ENCODE peak calls at places on chromosomes 12 and 14, in nine cellular contexts. B is WTC11, R is GM10248, H is PC-3, Q is GM20000, X is lung, J is mammary epithelial cell, U is stomach, S is AG09309. P is an unnamed sample.

GRCh38 chr14:29419736-29420135 is 507.9 kb downstream of the PRKD1 start:
- DNase-seq in B (no peak), R (no peak), H (no peak), Q (no peak), X (no peak), J (no peak), U (no peak), S (no peak), P (no peak)

GRCh38 chr14:64979336-64980074 is 7.2 kb upstream of the FNTB start:
- DNase-seq in B (no peak), R (no peak), H (peak), Q (no peak), X (no peak), J (no peak), U (no peak), S (no peak), P (peak)

GRCh38 chr14:72350215-72350614 is 418.0 kb downstream of the RGS6 start:
- DNase-seq in B (no peak), R (no peak), H (no peak), Q (no peak), X (no peak), J (no peak), U (no peak), S (no peak), P (no peak)

GRCh38 chr12:117857632-117858274 is 111.0 kb downstream of the KSR2 start:
- DNase-seq in B (peak), R (peak), H (peak), Q (peak), X (peak), J (peak), U (peak), S (no peak), P (peak)

GRCh38 chr12:64450711-64451486 is 1.0 kb upstream of the TBK1 start:
- DNase-seq in B (no peak), R (peak), H (peak), Q (peak), X (no peak), J (peak), U (no peak), S (no peak), P (peak)

GRCh38 chr12:57591567-57592325 is 754 bp downstream of the PIP4K2C start:
- DNase-seq in B (no peak), R (no peak), H (peak), Q (no peak), X (peak), J (peak), U (peak), S (no peak), P (no peak)

GRCh38 chr12:77923882-77924281 is 93.2 kb downstream of the NAV3 start:
- DNase-seq in B (no peak), R (no peak), H (no peak), Q (no peak), X (no peak), J (no peak), U (no peak), S (no peak), P (no peak)

GRCh38 chr14:99275222-99275584 is 3.2 kb upstream of the BCL11B start:
- DNase-seq in B (no peak), R (no peak), H (no peak), Q (no peak), X (no peak), J (no peak), U (no peak), S (no peak), P (no peak)

GRCh38 chr14:47485421-47485820 is 190.0 kb downstream of the MDGA2 start:
- DNase-seq in B (peak), R (no peak), H (no peak), Q (no peak), X (no peak), J (no peak), U (no peak), S (no peak), P (no peak)

GRCh38 chr12:78120866-78121590 is 290.3 kb downstream of the NAV3 start:
- DNase-seq in B (no peak), R (peak), H (peak), Q (peak), X (no peak), J (no peak), U (no peak), S (no peak), P (peak)

GRCh38 chr12:11446372-11446771 is 51.0 kb upstream of the PRB2 start:
- DNase-seq in B (no peak), R (no peak), H (no peak), Q (no peak), X (no peak), J (peak), U (no peak), S (no peak), P (no peak)

GRCh38 chr12:92608418-92609091 is 94.2 kb upstream of the PLEKHG7 start:
- DNase-seq in B (no peak), R (no peak), H (peak), Q (peak), X (no peak), J (peak), U (no peak), S (no peak), P (peak)
- TF ChIP-seq CTCF in B (no peak), R (peak), H (peak), Q (no peak), X (no peak), J (peak), U (no peak), S (peak), P (peak)

GRCh38 chr12:86662464-86662863 is 406.3 kb upstream of the MGAT4C start:
- DNase-seq in B (no peak), R (no peak), H (no peak), Q (no peak), X (no peak), J (no peak), U (no peak), S (no peak), P (no peak)

GRCh38 chr12:86660000-86660399 is 403.8 kb upstream of the MGAT4C start:
- DNase-seq in B (no peak), R (no peak), H (no peak), Q (no peak), X (no peak), J (no peak), U (no peak), S (no peak), P (no peak)

GRCh38 chr12:86658303-86658702 is 402.1 kb upstream of the MGAT4C start:
- DNase-seq in B (no peak), R (no peak), H (no peak), Q (no peak), X (no peak), J (no peak), U (no peak), S (no peak), P (no peak)

GRCh38 chr12:86663173-86663572 is 407.0 kb upstream of the MGAT4C start:
- DNase-seq in B (no peak), R (no peak), H (no peak), Q (no peak), X (no peak), J (no peak), U (no peak), S (no peak), P (no peak)

DNA sequence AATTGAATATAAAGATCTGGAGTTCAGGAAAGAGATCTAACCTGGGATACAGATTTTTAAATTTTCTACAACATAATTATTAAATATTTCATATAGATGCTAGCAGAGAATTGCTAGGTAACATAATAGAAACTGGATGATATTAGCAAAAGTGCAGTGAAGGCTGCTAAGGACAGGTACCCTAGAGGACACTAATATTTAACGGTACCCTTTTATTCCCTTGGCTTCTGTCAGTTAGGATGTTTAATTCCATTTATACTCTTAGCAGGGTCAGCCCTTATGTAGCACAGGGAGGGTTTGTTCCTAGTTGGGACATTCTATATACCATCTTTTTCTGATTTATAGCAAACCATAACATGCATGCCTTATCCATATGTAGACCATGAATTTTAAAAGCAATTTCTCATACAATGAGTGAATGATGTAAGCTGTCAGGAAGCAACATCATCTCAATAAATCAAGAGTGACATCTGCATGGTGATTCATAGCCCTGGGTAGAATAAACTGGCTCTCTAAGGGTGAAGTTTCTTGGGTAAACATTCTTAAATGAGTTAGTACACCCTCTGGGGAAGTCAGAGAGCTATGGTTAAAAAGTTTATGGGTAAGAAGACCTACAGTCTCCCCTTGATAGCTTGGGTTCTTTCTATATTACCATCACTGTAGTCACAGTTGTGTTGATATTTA is 404.4 kb upstream of the MGAT4C start:
- DNase-seq in B (no peak), R (no peak), H (peak), Q (no peak), X (no peak), J (peak), U (no peak), S (no peak), P (no peak)
- TF ChIP-seq CTCF in B (no peak), R (no peak), H (no peak), Q (no peak), X (no peak), J (no peak), U (no peak), S (no peak), P (no peak)

GRCh38 chr12:59372971-59373370 is 222.9 kb upstream of the SLC16A7 start:
- DNase-seq in B (peak), R (no peak), H (peak), Q (peak), X (no peak), J (peak), U (no peak), S (no peak), P (peak)
- TF ChIP-seq CTCF in B (no peak), R (no peak), H (peak), Q (no peak), X (no peak), J (peak), U (no peak), S (peak), P (peak)

GRCh38 chr12:109950625-109951024 is 45.5 kb downstream of the GIT2 start:
- DNase-seq in B (no peak), R (no peak), H (no peak), Q (no peak), X (no peak), J (no peak), U (no peak), S (no peak), P (no peak)

GRCh38 chr12:109952873-109953272 is 43.3 kb downstream of the GIT2 start:
- DNase-seq in B (no peak), R (no peak), H (no peak), Q (no peak), X (no peak), J (no peak), U (no peak), S (no peak), P (no peak)

GRCh38 chr12:109952160-109952858 is 43.9 kb downstream of the GIT2 start:
- DNase-seq in B (no peak), R (peak), H (no peak), Q (peak), X (no peak), J (no peak), U (no peak), S (no peak), P (no peak)

GRCh38 chr12:109951136-109951535 is 45.0 kb downstream of the GIT2 start:
- DNase-seq in B (no peak), R (no peak), H (peak), Q (no peak), X (no peak), J (peak), U (no peak), S (peak), P (peak)

GRCh38 chr12:109951751-109952150 is 44.4 kb downstream of the GIT2 start:
- DNase-seq in B (no peak), R (no peak), H (peak), Q (no peak), X (no peak), J (peak), U (no peak), S (no peak), P (peak)
- TF ChIP-seq CTCF in B (no peak), R (no peak), H (no peak), Q (no peak), X (no peak), J (no peak), U (no peak), S (no peak), P (no peak)

DNA sequence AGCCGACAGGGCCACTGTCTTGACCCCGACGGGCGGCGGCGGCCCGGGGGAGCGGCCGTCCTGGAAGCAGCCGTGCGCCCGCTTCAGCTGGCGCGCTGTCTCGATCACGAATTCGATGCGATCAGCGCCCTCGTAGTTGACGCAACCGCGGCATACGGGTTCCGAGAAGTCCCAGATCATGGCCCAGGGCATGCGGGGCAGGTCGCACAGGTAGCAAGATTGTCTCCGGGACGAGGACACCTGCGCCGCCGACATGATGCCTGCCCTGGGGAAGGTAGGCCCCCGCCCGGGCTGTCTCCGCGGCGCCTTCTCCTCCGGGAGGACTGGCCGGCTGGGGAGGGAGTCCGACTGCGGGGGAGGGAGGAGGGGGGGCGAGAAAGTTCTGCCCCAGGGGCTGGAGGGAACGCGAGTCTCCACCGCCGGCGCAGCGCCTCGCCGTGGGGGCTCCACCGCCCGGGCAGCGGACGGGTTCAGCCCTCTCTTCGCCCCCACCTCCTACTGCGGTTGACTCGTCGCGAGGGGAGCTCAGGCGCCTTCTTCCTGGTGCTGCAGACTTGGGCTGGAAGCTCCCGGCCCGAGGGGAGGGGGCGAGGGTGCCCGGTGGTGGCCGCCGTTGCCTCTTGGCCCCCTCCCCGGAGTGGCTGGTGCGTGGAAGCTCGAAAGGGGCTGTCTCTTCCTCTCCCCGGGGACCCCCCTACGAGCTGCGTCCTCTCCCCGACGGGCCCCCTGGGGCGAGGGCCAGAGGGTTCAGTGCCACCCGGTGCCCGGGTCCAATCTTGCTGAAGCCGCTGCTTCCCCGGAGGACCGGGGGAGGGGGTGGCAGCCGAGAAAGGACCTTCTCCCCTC is 747 bp downstream of the IRF2BPL start:
- DNase-seq in B (peak), R (peak), H (peak), Q (peak), X (peak), J (peak), U (peak), S (no peak), P (peak)
- TF ChIP-seq CTCF in B (no peak), R (peak), H (no peak), Q (no peak), X (no peak), J (no peak), U (no peak), S (peak), P (no peak)

GRCh38 chr14:101032433-101032832 is 128.9 kb upstream of the RTL1 start:
- DNase-seq in B (no peak), R (no peak), H (no peak), Q (no peak), X (no peak), J (no peak), U (no peak), S (no peak), P (no peak)

GRCh38 chr14:101030586-101030985 is 127.1 kb upstream of the RTL1 start:
- DNase-seq in B (no peak), R (no peak), H (no peak), Q (no peak), X (no peak), J (no peak), U (no peak), S (no peak), P (no peak)

GRCh38 chr14:101029668-101030290 is 126.3 kb upstream of the RTL1 start:
- DNase-seq in B (no peak), R (no peak), H (no peak), Q (no peak), X (no peak), J (no peak), U (no peak), S (no peak), P (no peak)

GRCh38 chr14:101031721-101032120 is 128.2 kb upstream of the RTL1 start:
- DNase-seq in B (no peak), R (no peak), H (no peak), Q (no peak), X (no peak), J (no peak), U (no peak), S (no peak), P (no peak)

DNA sequence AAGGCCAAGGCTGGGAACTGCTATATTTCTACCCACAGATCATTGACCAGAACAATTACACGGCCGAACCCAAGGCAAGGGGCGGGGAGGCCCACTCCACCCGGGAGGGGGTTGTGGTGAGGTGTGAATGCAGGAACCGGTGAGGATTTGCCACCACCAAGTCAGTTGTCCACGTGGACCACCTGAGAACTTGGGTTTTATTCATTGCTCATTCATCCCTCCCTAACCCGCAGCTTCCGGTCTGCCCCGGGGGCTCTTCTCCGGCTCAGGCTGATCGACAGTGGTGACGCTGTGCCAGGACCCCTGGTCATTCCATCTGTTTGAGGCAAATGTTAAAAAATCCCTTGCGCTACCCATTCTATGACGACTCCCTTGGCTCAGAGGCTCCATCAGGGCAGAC is 127.7 kb upstream of the RTL1 start:
- DNase-seq in B (no peak), R (no peak), H (no peak), Q (no peak), X (no peak), J (no peak), U (no peak), S (no peak), P (no peak)
- TF ChIP-seq CTCF in B (no peak), R (no peak), H (no peak), Q (no peak), X (no peak), J (no peak), U (no peak), S (no peak), P (no peak)

GRCh38 chr12:59166457-59166856 is 246.2 kb upstream of the LRIG3 start:
- DNase-seq in B (no peak), R (no peak), H (no peak), Q (no peak), X (no peak), J (no peak), U (no peak), S (no peak), P (no peak)

GRCh38 chr12:59164226-59164625 is 243.9 kb upstream of the LRIG3 start:
- DNase-seq in B (no peak), R (no peak), H (no peak), Q (no peak), X (no peak), J (no peak), U (no peak), S (no peak), P (no peak)

DNA sequence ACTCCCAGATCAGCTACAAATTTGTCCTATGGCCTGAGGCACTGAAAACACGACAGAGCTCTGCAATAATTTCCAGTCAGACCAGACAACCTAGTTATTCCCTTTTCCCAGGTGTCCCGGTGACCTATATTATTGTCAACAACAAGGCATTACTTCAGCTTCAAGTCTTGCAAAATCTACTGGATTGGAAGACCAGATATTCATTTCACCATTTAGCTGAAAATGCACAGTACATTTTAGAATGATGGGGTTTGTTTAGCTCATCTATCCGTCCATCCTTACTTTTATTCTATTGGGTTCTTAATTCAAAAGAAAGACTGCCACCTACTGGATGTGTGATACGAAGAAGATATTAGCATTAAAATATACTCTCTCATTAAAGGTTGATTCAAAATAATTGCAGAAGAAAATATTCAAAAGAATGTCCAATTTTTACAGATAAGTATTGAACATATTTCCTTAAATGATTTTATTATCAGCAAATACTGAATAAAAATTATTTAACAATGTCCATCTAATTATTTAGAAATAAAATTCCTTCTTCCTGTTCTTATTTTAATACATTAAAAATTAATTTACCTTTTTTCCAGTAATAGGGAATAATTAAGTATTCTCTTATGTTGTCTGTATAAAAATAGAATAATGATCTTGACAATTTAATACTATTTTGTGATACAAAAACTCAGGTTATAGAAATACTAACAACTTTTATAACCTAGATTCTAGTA is 244.9 kb upstream of the LRIG3 start:
- DNase-seq in B (no peak), R (no peak), H (peak), Q (no peak), X (no peak), J (peak), U (no peak), S (peak), P (peak)
- TF ChIP-seq CTCF in B (peak), R (peak), H (peak), Q (peak), X (no peak), J (peak), U (no peak), S (peak), P (peak)

DNA sequence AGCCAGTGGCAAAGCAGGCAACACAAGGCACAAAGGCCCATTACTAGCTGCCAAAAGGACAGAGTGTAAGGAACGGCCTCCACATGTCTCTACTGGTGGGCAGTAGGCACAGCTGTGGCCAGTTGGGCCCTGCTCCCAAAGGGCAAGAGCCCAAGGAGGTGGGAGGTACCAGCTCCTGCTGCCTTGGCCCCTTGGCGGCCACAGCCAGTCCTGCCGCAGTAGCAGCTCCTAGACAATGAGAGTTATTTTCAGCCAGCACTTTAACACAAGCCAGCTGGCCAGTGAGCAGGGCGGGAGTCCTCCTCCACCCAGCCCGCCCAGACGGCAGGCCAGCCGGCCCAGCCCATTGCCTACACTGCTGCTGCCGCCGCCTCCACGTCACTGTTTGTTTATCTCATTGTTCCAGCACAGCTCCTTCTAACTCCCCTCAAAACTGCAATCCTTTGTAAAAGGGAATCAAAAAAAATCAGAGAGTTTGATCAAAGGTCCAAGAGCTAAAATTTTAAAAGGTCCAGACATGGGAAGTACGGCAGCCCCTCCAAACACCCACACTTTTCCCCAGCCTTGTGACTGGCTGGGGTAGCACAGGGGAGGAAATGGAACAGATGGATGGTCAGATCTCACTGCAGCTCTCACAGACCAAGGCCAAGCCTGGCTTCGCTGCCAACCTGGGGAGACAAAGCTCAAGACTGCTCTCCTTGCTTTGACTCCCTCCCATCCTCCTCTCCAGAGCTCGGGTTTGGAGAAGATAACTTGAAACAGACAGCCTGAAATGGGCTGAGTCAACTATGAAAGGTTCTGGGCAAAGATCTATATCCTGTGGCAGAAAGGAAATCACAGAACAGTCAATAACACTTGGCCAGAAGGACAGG is 33.5 kb downstream of the FMNL3 start:
- DNase-seq in B (peak), R (peak), H (no peak), Q (no peak), X (peak), J (peak), U (peak), S (peak), P (peak)
- TF ChIP-seq CTCF in B (no peak), R (no peak), H (no peak), Q (no peak), X (no peak), J (peak), U (no peak), S (peak), P (peak)

P was measured in cardiac muscle cell.